ENCODE peak calls at places on chromosomes 5 and 9, in ten cellular contexts. C, H, B, U, O, R, A, W, S and F are unnamed samples.

GRCh38 chr5:118580959-118581358 is 407.4 kb downstream of the DTWD2 start:
- DNase-seq in O (no peak), B (no peak), S (no peak), U (peak), H (no peak), A (no peak), R (no peak), C (no peak), W (no peak), F (no peak)

GRCh38 chr5:177966009-177966838 is 29.8 kb downstream of the PROP1 start:
- DNase-seq in B (no peak), H (no peak), S (no peak), A (no peak), W (no peak), O (no peak), C (no peak), U (no peak), R (no peak), F (no peak)

GRCh38 chr5:129118826-129119225 is 24.3 kb downstream of the ISOC1 start:
- DNase-seq in U (no peak), B (no peak), O (no peak), H (no peak), C (no peak), W (no peak), R (no peak), A (no peak), S (no peak), F (no peak)

GRCh38 chr5:106094128-106094726 is 1576.5 kb downstream of the EFNA5 start:
- DNase-seq in S (peak), W (no peak), C (peak), B (peak), O (no peak), R (peak), A (no peak), U (no peak), H (peak), F (no peak)

GRCh38 chr9:133161542-133161950 is 2.2 kb downstream of the GBGT1 start:
- DNase-seq in B (no peak), W (no peak), R (no peak), H (no peak), S (no peak), U (no peak), C (no peak), O (no peak), A (no peak), F (peak)

GRCh38 chr9:530681-531080 is 310.8 kb upstream of the DMRT1 start:
- DNase-seq in B (no peak), S (no peak), O (no peak), H (no peak), U (no peak), A (no peak), W (no peak), C (no peak), R (no peak), F (peak)

GRCh38 chr9:71242081-71242480 is 120.7 kb upstream of the TRPM3 start:
- DNase-seq in B (no peak), R (no peak), H (no peak), W (no peak), C (no peak), O (no peak), U (no peak), S (no peak), A (no peak), F (no peak)

GRCh38 chr9:33166263-33167083 is 663 bp downstream of the B4GALT1 start:
- DNase-seq in S (no peak), U (peak), R (no peak), W (no peak), C (peak), H (peak), B (no peak), A (no peak), O (no peak), F (peak)

GRCh38 chr9:120925535-120926396 is 830 bp downstream of the TRAF1 start:
- DNase-seq in O (peak), U (peak), B (no peak), C (no peak), A (no peak), S (no peak), R (no peak), W (peak), H (no peak), F (no peak)

GRCh38 chr9:93820667-93821306 is 134.4 kb downstream of the BARX1 start:
- DNase-seq in R (no peak), C (no peak), O (no peak), W (no peak), A (no peak), H (no peak), B (no peak), S (peak), U (peak), F (no peak)

GRCh38 chr9:127398715-127399400 is 1.9 kb downstream of the SLC2A8 start:
- DNase-seq in U (no peak), A (no peak), S (no peak), O (no peak), B (no peak), H (no peak), R (no peak), C (no peak), W (no peak), F (no peak)

GRCh38 chr5:59694416-59694815 is 199.1 kb downstream of the PDE4D start:
- DNase-seq in B (no peak), R (no peak), H (no peak), W (no peak), C (no peak), U (no peak), O (no peak), S (no peak), A (no peak), F (no peak)

GRCh38 chr5:181217805-181218065 is 5.3 kb upstream of the TRIM41 start:
- DNase-seq in C (peak), O (peak), H (no peak), A (no peak), S (no peak), B (no peak), U (no peak), W (no peak), R (no peak), F (no peak)

GRCh38 chr9:97848582-97849237 is 4.3 kb upstream of the FOXE1 start:
- DNase-seq in W (no peak), C (no peak), H (no peak), B (no peak), R (no peak), S (no peak), A (no peak), O (no peak), U (no peak), F (no peak)

GRCh38 chr5:82386576-82386975 is 108.4 kb upstream of the RPS23 start:
- DNase-seq in S (no peak), R (no peak), H (no peak), A (no peak), C (no peak), B (peak), U (no peak), O (no peak), W (no peak), F (peak)

GRCh38 chr9:32589083-32589713 is 16.2 kb upstream of the NDUFB6 start:
- DNase-seq in R (no peak), W (no peak), C (peak), H (peak), U (peak), A (peak), O (no peak), B (peak), S (peak), F (no peak)

GRCh38 chr9:15718423-15718822 is 165.6 kb downstream of the CCDC171 start:
- DNase-seq in A (no peak), W (no peak), S (no peak), U (no peak), H (no peak), B (no peak), C (no peak), R (no peak), O (no peak), F (no peak)

GRCh38 chr9:106333487-106333886 is 529.5 kb upstream of the ZNF462 start:
- DNase-seq in U (no peak), S (peak), C (no peak), A (no peak), W (no peak), B (peak), O (no peak), R (peak), H (no peak), F (no peak)

GRCh38 chr5:151094054-151094858 is 13.4 kb upstream of the TNIP1 start:
- DNase-seq in A (peak), R (no peak), B (no peak), U (no peak), W (no peak), H (peak), C (peak), S (no peak), O (no peak), F (no peak)

GRCh38 chr5:157342822-157343402 is 77.0 kb downstream of the CYFIP2 start:
- DNase-seq in W (no peak), B (peak), R (no peak), U (peak), H (peak), C (peak), S (peak), O (peak), A (peak), F (peak)

GRCh38 chr9:87682618-87683017 is 43.3 kb upstream of the CTSL start:
- DNase-seq in H (no peak), S (no peak), O (no peak), B (no peak), A (no peak), C (no peak), U (no peak), W (no peak), R (no peak), F (no peak)

GRCh38 chr5:174404848-174405247 is 319.5 kb upstream of the MSX2 start:
- DNase-seq in O (no peak), W (no peak), S (no peak), H (no peak), C (no peak), U (no peak), R (no peak), B (no peak), A (no peak), F (no peak)

GRCh38 chr5:98935206-98935605 is 6.4 kb upstream of the CHD1 start:
- DNase-seq in O (no peak), W (no peak), R (no peak), S (no peak), H (no peak), A (no peak), C (no peak), B (no peak), U (no peak), F (no peak)

GRCh38 chr5:40743771-40744170 is 12.0 kb downstream of the TTC33 start:
- DNase-seq in A (no peak), U (no peak), R (no peak), B (no peak), W (no peak), O (no peak), H (no peak), C (no peak), S (no peak), F (no peak)

GRCh38 chr5:153573326-153574033 is 83.0 kb downstream of the GRIA1 start:
- DNase-seq in B (peak), A (no peak), R (peak), S (no peak), U (no peak), W (no peak), H (no peak), O (no peak), C (no peak), F (no peak)

GRCh38 chr9:82903503-82903902 is 159.4 kb downstream of the RASEF start:
- DNase-seq in B (no peak), W (no peak), A (peak), H (peak), C (no peak), U (no peak), O (no peak), S (no peak), R (no peak), F (no peak)

GRCh38 chr5:174759091-174759490 is 34.7 kb downstream of the MSX2 start:
- DNase-seq in U (no peak), S (no peak), A (no peak), O (no peak), H (no peak), W (no peak), R (no peak), B (no peak), C (no peak), F (no peak)

GRCh38 chr5:179866241-179867078 is 7.8 kb upstream of the MRNIP start:
- DNase-seq in W (no peak), A (no peak), R (no peak), S (peak), U (no peak), C (peak), B (no peak), O (no peak), H (peak), F (no peak)

GRCh38 chr9:134782921-134783698 is 97.5 kb upstream of the FCN2 start:
- DNase-seq in C (no peak), W (no peak), U (no peak), O (no peak), S (no peak), R (no peak), A (no peak), H (peak), B (no peak), F (no peak)

GRCh38 chr5:126855266-126855665 is 78.3 kb downstream of the LMNB1 start:
- DNase-seq in R (no peak), A (no peak), U (no peak), B (no peak), O (no peak), W (no peak), H (no peak), C (no peak), S (no peak), F (no peak)

GRCh38 chr9:133990366-133991210 is 1.5 kb downstream of the VAV2 start:
- DNase-seq in U (peak), B (peak), S (peak), W (peak), O (no peak), A (no peak), H (no peak), R (no peak), C (no peak), F (peak)